ENCODE peak calls at places on chromosomes 4 and X, in nine cellular contexts. O is GM23248, T is GM03348, X is HT1080, S is left cardiac atrium, D is EL, K is T-helper 1 cell, B is OCI-LY7, L is endothelial cell of umbilical vein. G is an unnamed sample.

GRCh38 chr4:144899393-144899792 is 198.6 kb downstream of the ANAPC10 start:
- DNase-seq in X (no peak), D (no peak), O (no peak), T (no peak), K (no peak), L (no peak), S (no peak), B (no peak), G (no peak)

GRCh38 chr4:189187531-189188052 is 753.1 kb upstream of the FRG1 start:
- DNase-seq in S (no peak), K (no peak), X (no peak), T (no peak), D (no peak), L (no peak), B (no peak), O (no peak), G (no peak)

GRCh38 chr4:30808266-30808665 is 88.1 kb downstream of the PCDH7 start:
- DNase-seq in K (no peak), X (no peak), O (no peak), B (no peak), L (no peak), S (no peak), D (no peak), T (no peak), G (no peak)

GRCh38 chr4:52407545-52407944 is 251.6 kb downstream of the USP46 start:
- DNase-seq in D (no peak), O (no peak), K (no peak), T (no peak), X (peak), L (peak), S (no peak), B (no peak), G (peak)

GRCh38 chr4:142752331-142752830 is 93.7 kb downstream of the INPP4B start:
- DNase-seq in B (no peak), T (no peak), O (peak), D (no peak), K (no peak), S (no peak), X (no peak), L (no peak), G (no peak)

GRCh38 chr4:3202836-3203820 is 45.8 kb upstream of the MSANTD1 start:
- DNase-seq in S (no peak), O (no peak), D (no peak), L (no peak), B (no peak), T (peak), X (no peak), K (no peak), G (no peak)

GRCh38 chr4:130808492-130808891 is 1712.5 kb downstream of the C4orf33 start:
- DNase-seq in X (peak), L (peak), S (no peak), O (no peak), K (no peak), B (peak), T (peak), D (peak), G (peak)

GRCh38 chrX:10615931-10616780 is 4.2 kb downstream of the MID1 start:
- DNase-seq in D (peak), S (peak), X (no peak), L (peak), T (peak), K (no peak), B (peak), O (peak), G (peak)

GRCh38 chr4:106594291-106594952 is 225.8 kb upstream of the GIMD1 start:
- DNase-seq in L (no peak), B (no peak), X (peak), O (peak), D (peak), S (no peak), T (no peak), K (no peak), G (no peak)

GRCh38 chrX:96770315-96770714 is 85.7 kb downstream of the DIAPH2 start:
- DNase-seq in O (peak), S (no peak), L (peak), T (peak), D (peak), K (no peak), X (peak), B (peak), G (peak)

GRCh38 chr4:38757945-38758344 is 24.8 kb downstream of the TLR10 start:
- DNase-seq in D (no peak), X (no peak), S (no peak), L (no peak), K (no peak), T (no peak), B (peak), O (no peak), G (no peak)

GRCh38 chr4:2458546-2459491 is 10.1 kb upstream of the RNF4 start:
- DNase-seq in O (no peak), T (no peak), L (no peak), S (no peak), D (no peak), K (no peak), B (no peak), X (no peak), G (no peak)

GRCh38 chr4:109875106-109875505 is 27.2 kb downstream of the LRIT3 start:
- DNase-seq in X (peak), O (no peak), K (no peak), T (no peak), D (no peak), B (no peak), S (no peak), L (no peak), G (no peak)

GRCh38 chr4:76156635-76157034 is 8.4 kb upstream of the NUP54 start:
- DNase-seq in O (peak), T (no peak), X (no peak), D (no peak), S (no peak), L (peak), K (no peak), B (no peak), G (no peak)

GRCh38 chr4:99300934-99301333 is 10.1 kb upstream of the ADH1A start:
- DNase-seq in B (no peak), O (peak), L (no peak), T (peak), X (no peak), D (peak), K (no peak), S (peak), G (no peak)

GRCh38 chr4:107255114-107255513 is 219.0 kb upstream of the DKK2 start:
- DNase-seq in L (no peak), D (peak), O (peak), X (no peak), S (no peak), B (no peak), T (peak), K (no peak), G (no peak)

GRCh38 chrX:153884136-153885076 is 1.6 kb downstream of the L1CAM start:
- DNase-seq in K (no peak), L (no peak), S (no peak), X (no peak), O (no peak), T (no peak), D (no peak), B (no peak), G (peak)

GRCh38 chr4:67030636-67031035 is 514.7 kb downstream of the CENPC start:
- DNase-seq in D (no peak), S (no peak), O (no peak), X (no peak), L (peak), K (no peak), T (no peak), B (no peak), G (no peak)

GRCh38 chr4:99437686-99438577 is 2.8 kb upstream of the ADH7 start:
- DNase-seq in L (no peak), K (no peak), T (no peak), S (no peak), B (no peak), X (no peak), O (peak), D (no peak), G (no peak)